ENCODE peak calls at places on chromosomes 4 and X, in ten cellular contexts. J is stomach, L is SK-N-SH, U is breast epithelium, E is colonic mucosa, K is IMR-90, G is heart left ventricle, N is AG04450, F is MM.1S, P is mammary epithelial cell. X is an unnamed sample.

GRCh38 chr4:173991321-173991720 is 292.1 kb downstream of the FBXO8 start:
- DNase-seq in J (no peak), L (no peak), E (no peak), U (no peak), P (no peak), F (no peak), K (no peak), N (no peak), G (no peak), X (no peak)

GRCh38 chr4:149518471-149518870 is 297.2 kb downstream of the IQCM start:
- DNase-seq in P (no peak), E (no peak), F (no peak), L (no peak), U (no peak), J (no peak), K (no peak), G (no peak), N (no peak), X (no peak)

GRCh38 chr4:94500696-94501095 is 49.0 kb downstream of the PDLIM5 start:
- DNase-seq in K (no peak), N (no peak), L (no peak), F (no peak), G (peak), U (no peak), J (no peak), E (no peak), P (no peak), X (no peak)

GRCh38 chrX:48493890-48494364 is 14.9 kb upstream of the PORCN start:
- DNase-seq in F (peak), E (no peak), N (no peak), K (peak), L (no peak), G (no peak), P (no peak), J (peak), U (no peak), X (no peak)

GRCh38 chr4:92996533-92996932 is 692.8 kb downstream of the GRID2 start:
- DNase-seq in J (no peak), E (no peak), P (no peak), N (no peak), L (no peak), G (no peak), K (no peak), U (no peak), F (no peak), X (no peak)

GRCh38 chr4:32435320-32435719 is 1715.2 kb downstream of the PCDH7 start:
- DNase-seq in P (no peak), G (no peak), L (no peak), J (no peak), N (no peak), K (no peak), E (no peak), F (no peak), U (no peak), X (no peak)

GRCh38 chrX:46626566-46626965 is 53.0 kb downstream of the CHST7 start:
- DNase-seq in F (no peak), E (no peak), N (no peak), J (no peak), L (no peak), U (no peak), G (no peak), P (no peak), K (no peak), X (no peak)

GRCh38 chrX:134396174-134396573 is 63.8 kb upstream of the HPRT1 start:
- DNase-seq in P (peak), E (no peak), F (peak), G (no peak), K (peak), L (peak), U (no peak), N (no peak), J (no peak), X (no peak)

GRCh38 chr4:141121101-141121500 is 12.2 kb downstream of the RNF150 start:
- DNase-seq in K (no peak), G (no peak), J (no peak), P (no peak), U (no peak), N (no peak), L (no peak), E (no peak), F (no peak), X (no peak)

GRCh38 chr4:16496501-16496900 is 270.2 kb upstream of the TAPT1 start:
- DNase-seq in U (no peak), E (no peak), P (no peak), F (no peak), L (no peak), N (peak), K (peak), J (no peak), G (no peak), X (no peak)

GRCh38 chrX:120244735-120245498 is 5.7 kb upstream of the ZBTB33 start:
- DNase-seq in L (peak), U (peak), N (peak), E (peak), P (peak), K (peak), G (peak), J (peak), F (peak), X (peak)

GRCh38 chrX:30957753-30958152 is 68.7 kb upstream of the TAB3 start:
- DNase-seq in U (no peak), F (no peak), G (no peak), L (no peak), N (no peak), P (peak), E (no peak), J (no peak), K (peak), X (no peak)

GRCh38 chr4:44237643-44238042 is 211.0 kb downstream of the KCTD8 start:
- DNase-seq in K (no peak), P (peak), E (no peak), J (no peak), L (no peak), G (no peak), F (peak), N (no peak), U (no peak), X (no peak)

GRCh38 chrX:1481636-1482529 is 29.2 kb upstream of the ASMTL start:
- DNase-seq in P (peak), G (peak), L (no peak), U (no peak), J (peak), N (peak), E (peak), K (peak), F (peak), X (peak)

GRCh38 chr4:55178226-55179005 is 53.0 kb upstream of the KDR start:
- DNase-seq in K (no peak), E (peak), P (no peak), G (peak), U (no peak), N (no peak), F (no peak), L (no peak), J (no peak), X (no peak)

GRCh38 chrX:39648548-39649254 is 449.1 kb downstream of the BCOR start:
- DNase-seq in L (no peak), U (no peak), J (no peak), P (no peak), F (no peak), E (no peak), G (peak), K (no peak), N (no peak), X (no peak)

GRCh38 chrX:112087545-112087944 is 5.0 kb upstream of the TRPC5 start:
- DNase-seq in E (no peak), U (no peak), K (no peak), J (no peak), L (no peak), F (no peak), G (no peak), N (no peak), P (no peak), X (no peak)

GRCh38 chrX:124194209-124194608 is 138.3 kb upstream of the TEX13D start:
- DNase-seq in F (no peak), L (no peak), J (no peak), E (no peak), U (no peak), P (no peak), K (no peak), G (peak), N (no peak), X (no peak)

GRCh38 chr4:169604903-169605331 is 7.5 kb downstream of the NEK1 start:
- DNase-seq in E (no peak), F (no peak), G (no peak), N (no peak), U (no peak), K (no peak), J (no peak), L (peak), P (no peak), X (no peak)
- H3K27ac ChIP-seq in E (no peak), F (no peak), G (no peak), N (no peak), U (no peak), K (no peak), J (peak), L (peak), P (peak), X (no peak)

GRCh38 chr4:81346719-81347118 is 125.0 kb downstream of the RASGEF1B start:
- DNase-seq in J (no peak), F (no peak), U (no peak), K (no peak), E (no peak), L (no peak), N (no peak), P (no peak), G (no peak), X (no peak)

GRCh38 chr4:81352476-81352875 is 119.2 kb downstream of the RASGEF1B start:
- DNase-seq in L (no peak), G (no peak), J (no peak), U (no peak), F (no peak), K (peak), E (no peak), N (peak), P (peak), X (no peak)

GRCh38 chr4:81355136-81355535 is 116.6 kb downstream of the RASGEF1B start:
- DNase-seq in U (no peak), K (no peak), E (no peak), N (no peak), J (no peak), P (no peak), G (no peak), F (no peak), L (no peak), X (no peak)

GRCh38 chr4:81353861-81354260 is 117.8 kb downstream of the RASGEF1B start:
- DNase-seq in G (no peak), N (no peak), P (peak), U (no peak), K (peak), F (no peak), J (no peak), L (no peak), E (no peak), X (no peak)

DNA sequence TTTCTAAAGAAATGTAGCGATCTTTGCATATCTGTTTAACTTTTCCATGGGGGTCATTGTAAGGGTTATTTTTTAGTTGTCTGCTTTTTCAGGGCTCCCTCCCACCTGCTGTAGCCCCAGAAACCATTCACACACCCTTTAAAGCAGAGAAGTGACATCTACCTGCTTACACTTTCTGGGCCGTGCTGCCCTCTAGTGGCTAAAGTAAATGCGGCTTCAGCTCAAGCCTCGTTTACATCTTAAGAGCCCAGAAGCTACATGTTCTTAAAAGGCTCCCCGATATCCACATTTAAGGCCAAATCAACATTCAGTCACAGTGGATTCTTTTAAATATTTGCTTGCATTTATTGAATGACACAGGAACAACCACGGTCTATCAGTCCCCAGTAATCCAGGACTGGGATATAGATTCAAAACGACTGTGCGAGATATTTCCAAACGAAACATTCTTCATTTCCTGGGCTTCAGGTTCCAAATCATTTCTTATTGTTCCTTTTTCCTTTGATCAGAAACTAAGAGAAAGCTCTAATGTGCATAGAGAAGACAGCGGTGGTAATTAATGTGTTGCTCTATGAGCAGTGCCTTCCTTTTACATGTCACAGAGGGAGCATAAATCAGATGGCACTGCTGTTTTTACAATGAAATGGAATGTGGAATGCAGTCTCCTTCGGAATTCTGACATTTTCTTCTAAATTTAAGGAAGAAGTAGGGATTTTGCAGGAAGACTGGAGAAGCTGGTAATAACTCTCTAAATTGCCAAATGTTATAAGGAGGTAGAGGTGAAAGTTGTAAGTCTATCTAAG is 119.9 kb downstream of the RASGEF1B start:
- DNase-seq in J (peak), E (peak), U (no peak), G (peak), K (peak), P (peak), L (peak), F (peak), N (peak), X (peak)
- TF ChIP-seq CTCF in J (peak), E (peak), U (peak), G (peak), K (peak), P (peak), L (peak), F (peak), N (peak), X (peak)

DNA sequence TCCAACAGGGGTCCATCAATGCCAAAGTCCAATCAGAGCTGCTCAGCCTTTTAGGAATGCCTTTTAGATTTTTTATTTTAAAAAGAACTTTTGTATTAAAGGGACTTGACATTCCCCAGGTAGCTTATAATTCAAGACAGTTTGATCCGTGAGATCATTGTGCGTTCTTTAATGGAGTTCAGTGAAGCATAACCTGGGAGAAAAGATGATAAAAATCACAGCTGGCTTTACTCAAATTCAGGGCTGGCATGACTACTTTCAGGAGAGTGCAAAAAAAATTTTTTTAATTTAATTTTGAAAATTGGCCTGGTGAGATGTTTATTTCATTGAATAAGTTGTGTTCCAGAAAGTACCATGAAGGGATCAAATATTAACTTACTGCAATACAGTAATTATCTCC is 118.2 kb downstream of the VCX2 start:
- DNase-seq in F (no peak), U (no peak), K (no peak), L (peak), E (no peak), N (no peak), J (no peak), P (no peak), G (no peak), X (no peak)
- H3K27ac ChIP-seq in F (no peak), U (no peak), K (no peak), L (peak), E (no peak), N (no peak), J (no peak), P (no peak), G (no peak), X (no peak)

DNA sequence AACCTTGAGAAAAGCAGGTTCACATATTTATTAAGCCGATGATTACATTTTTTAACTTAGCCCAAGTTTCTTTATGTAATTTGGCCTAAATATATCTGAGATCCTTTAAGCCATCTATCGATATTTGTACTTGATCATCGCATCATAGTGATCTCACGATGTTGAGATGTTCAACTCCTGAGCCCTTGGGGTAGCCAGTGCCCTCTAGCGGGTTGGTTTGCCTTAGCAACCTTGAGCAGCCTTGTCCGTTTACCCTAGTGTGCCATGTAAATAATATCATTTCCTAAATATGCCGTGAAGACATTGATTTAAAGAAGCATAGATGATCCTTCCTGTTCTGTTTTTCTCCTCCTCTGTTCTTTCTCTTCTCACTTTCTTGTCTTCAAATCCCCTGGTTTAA is 432.2 kb downstream of the RPA4 start:
- DNase-seq in P (no peak), U (no peak), K (no peak), L (no peak), F (no peak), J (no peak), N (no peak), G (no peak), E (no peak), X (no peak)
- TF ChIP-seq CTCF in P (peak), U (no peak), K (no peak), L (peak), F (peak), J (no peak), N (no peak), G (no peak), E (no peak), X (no peak)

GRCh38 chr4:53653484-53654053 is 62.3 kb upstream of the LNX1 start:
- DNase-seq in J (peak), E (peak), U (no peak), N (no peak), P (peak), F (no peak), L (peak), G (no peak), K (peak), X (peak)
- H3K27ac ChIP-seq in J (peak), E (peak), U (peak), N (no peak), P (no peak), F (no peak), L (no peak), G (no peak), K (no peak), X (no peak)

GRCh38 chr4:14399919-14400706 is 602.2 kb upstream of the CPEB2 start:
- DNase-seq in K (no peak), U (no peak), L (no peak), P (peak), E (no peak), F (no peak), N (no peak), G (no peak), J (no peak), X (no peak)

GRCh38 chr4:14404730-14405129 is 597.6 kb upstream of the CPEB2 start:
- DNase-seq in K (no peak), P (no peak), E (no peak), F (no peak), G (peak), J (no peak), N (no peak), L (no peak), U (no peak), X (no peak)

DNA sequence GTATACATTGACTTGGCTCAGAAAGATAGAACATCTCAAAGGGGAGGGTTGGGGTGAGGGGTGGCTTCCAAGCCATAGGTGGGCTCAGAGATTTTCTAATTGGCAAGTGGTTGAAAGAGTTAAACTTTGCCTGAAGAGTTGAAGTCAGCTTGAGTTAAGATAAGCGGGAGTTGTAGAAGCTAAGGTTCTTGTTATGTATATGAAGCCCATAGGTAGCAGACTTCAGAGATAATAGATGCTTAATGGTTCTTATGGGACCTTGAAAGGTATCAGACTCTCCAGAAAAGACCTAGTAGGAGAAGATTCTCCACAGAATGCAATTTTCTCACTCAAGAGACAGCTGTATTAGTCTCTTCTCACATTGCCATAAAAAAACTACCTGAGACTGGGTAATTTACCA is 599.1 kb upstream of the CPEB2 start:
- DNase-seq in K (no peak), L (no peak), U (no peak), P (no peak), J (no peak), F (no peak), E (no peak), G (no peak), N (no peak), X (no peak)
- TF ChIP-seq CTCF in K (no peak), L (no peak), U (no peak), P (no peak), J (no peak), F (no peak), E (no peak), G (no peak), N (no peak), X (no peak)

DNA sequence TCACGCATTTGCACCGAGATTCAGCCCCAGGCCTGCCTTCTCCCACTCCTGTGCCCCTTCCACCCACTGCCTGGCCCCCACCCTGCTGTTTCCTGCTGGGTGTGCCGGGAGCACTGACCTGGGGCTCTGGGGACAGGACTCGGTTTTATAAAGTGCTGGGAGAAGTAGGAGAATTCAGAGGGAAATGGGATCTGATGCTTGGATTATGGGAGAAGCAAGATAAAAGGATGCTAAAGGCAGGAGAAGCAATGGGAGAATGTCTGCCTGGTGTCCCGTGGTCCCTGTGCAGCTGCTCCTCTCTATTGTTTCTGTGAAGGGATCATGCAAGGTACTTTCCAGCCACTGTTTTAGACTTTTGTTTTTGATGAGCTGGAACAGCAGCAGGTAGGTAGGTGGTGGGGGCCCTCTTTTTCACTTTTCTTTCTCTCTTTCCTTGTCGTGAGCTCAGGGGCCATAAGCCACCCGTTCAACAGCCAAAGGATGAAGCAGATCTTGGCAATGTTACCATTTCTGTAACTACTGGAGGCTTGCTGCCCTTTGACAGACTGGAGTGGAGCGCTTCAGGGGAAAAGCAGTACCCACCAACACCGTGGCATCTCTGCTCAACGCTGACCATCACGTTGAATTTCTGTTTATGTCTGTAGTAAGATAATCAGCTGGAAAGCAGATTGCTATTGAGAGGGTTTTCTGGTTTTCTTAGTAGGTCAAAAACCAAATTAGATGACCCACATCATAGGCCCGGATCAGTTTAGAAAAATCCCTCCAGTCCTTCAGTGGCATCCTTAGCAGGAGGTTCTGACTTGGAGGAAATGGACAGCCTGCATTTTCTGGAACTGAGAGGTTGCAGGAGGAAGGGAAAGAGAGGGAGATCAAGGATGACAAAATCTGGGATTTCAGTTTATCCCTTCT is 63.8 kb upstream of the ENPP6 start:
- DNase-seq in G (no peak), F (peak), P (no peak), J (no peak), K (no peak), L (no peak), U (no peak), N (no peak), E (no peak), X (no peak)
- H3K27ac ChIP-seq in G (peak), F (peak), P (no peak), J (peak), K (no peak), L (no peak), U (no peak), N (no peak), E (peak), X (peak)